ENCODE peak calls at places on chromosomes 13 and 19, in five cellular contexts. One of them, this sample, is unnamed.

GRCh38 chr19:44641866-44642265 is 1.8 kb upstream of the PVR start:
- DNase-seq in H54: no peak
- DNase-seq in M059J: no peak
- DNase-seq in fibroblast of the aortic adventitia: no peak
- DNase-seq in DMS79: no peak
- DNase-seq in this sample: no peak

GRCh38 chr13:30429721-30430694 is 7.7 kb downstream of the UBE2L5 start:
- DNase-seq in H54: peak
- DNase-seq in M059J: peak
- DNase-seq in fibroblast of the aortic adventitia: peak
- DNase-seq in DMS79: no peak
- DNase-seq in this sample: peak

GRCh38 chr19:5515737-5516136 is 52.0 kb downstream of the TINCR start:
- DNase-seq in H54: no peak
- DNase-seq in M059J: no peak
- DNase-seq in fibroblast of the aortic adventitia: no peak
- DNase-seq in DMS79: no peak
- DNase-seq in this sample: no peak

GRCh38 chr19:41431426-41432386 is 4.5 kb upstream of the B3GNT8 start:
- DNase-seq in H54: no peak
- DNase-seq in M059J: peak
- DNase-seq in fibroblast of the aortic adventitia: peak
- DNase-seq in DMS79: no peak
- DNase-seq in this sample: no peak

GRCh38 chr19:39167461-39168257 is 29.1 kb upstream of the NCCRP1 start:
- DNase-seq in H54: no peak
- DNase-seq in M059J: no peak
- DNase-seq in fibroblast of the aortic adventitia: no peak
- DNase-seq in DMS79: peak
- DNase-seq in this sample: no peak

GRCh38 chr19:35154535-35155406 is at the start of gene FXYD5:
- DNase-seq in H54: peak
- DNase-seq in M059J: peak
- DNase-seq in fibroblast of the aortic adventitia: peak
- DNase-seq in DMS79: no peak
- DNase-seq in this sample: peak

GRCh38 chr13:100734194-100734720 is 59.7 kb upstream of the TMTC4 start:
- DNase-seq in H54: no peak
- DNase-seq in M059J: no peak
- DNase-seq in fibroblast of the aortic adventitia: no peak
- DNase-seq in DMS79: no peak
- DNase-seq in this sample: no peak

GRCh38 chr13:41222259-41222852 is 28.0 kb upstream of the KBTBD7 start:
- DNase-seq in H54: no peak
- DNase-seq in M059J: peak
- DNase-seq in fibroblast of the aortic adventitia: peak
- DNase-seq in DMS79: no peak
- DNase-seq in this sample: peak

GRCh38 chr13:27578121-27579030 is 42.0 kb downstream of the LNX2 start:
- DNase-seq in H54: no peak
- DNase-seq in M059J: peak
- DNase-seq in fibroblast of the aortic adventitia: no peak
- DNase-seq in DMS79: no peak
- DNase-seq in this sample: peak

GRCh38 chr19:19451429-19452240 is 46.2 kb downstream of the GATAD2A start:
- DNase-seq in H54: no peak
- DNase-seq in M059J: no peak
- DNase-seq in fibroblast of the aortic adventitia: no peak
- DNase-seq in DMS79: peak
- DNase-seq in this sample: no peak

GRCh38 chr19:14496849-14497346 is 971 bp upstream of the GIPC1 start:
- DNase-seq in H54: no peak
- DNase-seq in M059J: no peak
- DNase-seq in fibroblast of the aortic adventitia: no peak
- DNase-seq in DMS79: no peak
- DNase-seq in this sample: peak

GRCh38 chr19:41928754-41929535 is 696 bp upstream of the ERFL start:
- DNase-seq in H54: no peak
- DNase-seq in M059J: no peak
- DNase-seq in fibroblast of the aortic adventitia: no peak
- DNase-seq in DMS79: no peak
- DNase-seq in this sample: no peak

GRCh38 chr13:80504453-80504852 is 163.5 kb upstream of the SPRY2 start:
- DNase-seq in H54: no peak
- DNase-seq in M059J: no peak
- DNase-seq in fibroblast of the aortic adventitia: no peak
- DNase-seq in DMS79: no peak
- DNase-seq in this sample: no peak

GRCh38 chr13:99830931-99831330 is 140.6 kb downstream of the ZIC5 start:
- DNase-seq in H54: no peak
- DNase-seq in M059J: no peak
- DNase-seq in fibroblast of the aortic adventitia: no peak
- DNase-seq in DMS79: no peak
- DNase-seq in this sample: no peak

GRCh38 chr13:23020246-23020843 is 160.4 kb upstream of the SGCG start:
- DNase-seq in H54: no peak
- DNase-seq in M059J: peak
- DNase-seq in fibroblast of the aortic adventitia: peak
- DNase-seq in DMS79: peak
- DNase-seq in this sample: peak

GRCh38 chr19:17671906-17672305 is 16.2 kb downstream of the UNC13A start:
- DNase-seq in H54: no peak
- DNase-seq in M059J: peak
- DNase-seq in fibroblast of the aortic adventitia: peak
- DNase-seq in DMS79: no peak
- DNase-seq in this sample: peak

GRCh38 chr13:99856021-99856420 is 115.5 kb downstream of the ZIC5 start:
- DNase-seq in H54: no peak
- DNase-seq in M059J: no peak
- DNase-seq in fibroblast of the aortic adventitia: no peak
- DNase-seq in DMS79: no peak
- DNase-seq in this sample: no peak

GRCh38 chr13:110005563-110005962 is 219.2 kb upstream of the IRS2 start:
- DNase-seq in H54: no peak
- DNase-seq in M059J: no peak
- DNase-seq in fibroblast of the aortic adventitia: no peak
- DNase-seq in DMS79: no peak
- DNase-seq in this sample: no peak

GRCh38 chr19:46303702-46304397 is 7.0 kb downstream of the HIF3A start:
- DNase-seq in H54: no peak
- DNase-seq in M059J: no peak
- DNase-seq in fibroblast of the aortic adventitia: no peak
- DNase-seq in DMS79: no peak
- DNase-seq in this sample: peak

GRCh38 chr13:40328091-40328490 is 338.4 kb downstream of the FOXO1 start:
- DNase-seq in H54: no peak
- DNase-seq in M059J: no peak
- DNase-seq in fibroblast of the aortic adventitia: no peak
- DNase-seq in DMS79: no peak
- DNase-seq in this sample: no peak

GRCh38 chr13:32811297-32811800 is 204.9 kb upstream of the KL start:
- DNase-seq in H54: no peak
- DNase-seq in M059J: peak
- DNase-seq in fibroblast of the aortic adventitia: no peak
- DNase-seq in DMS79: no peak
- DNase-seq in this sample: peak

GRCh38 chr13:103694033-103694432 is 627.8 kb upstream of the SLC10A2 start:
- DNase-seq in H54: no peak
- DNase-seq in M059J: no peak
- DNase-seq in fibroblast of the aortic adventitia: no peak
- DNase-seq in DMS79: no peak
- DNase-seq in this sample: no peak

GRCh38 chr19:33767898-33768413 is 28.7 kb upstream of the KCTD15 start:
- DNase-seq in H54: peak
- DNase-seq in M059J: no peak
- DNase-seq in fibroblast of the aortic adventitia: peak
- DNase-seq in DMS79: no peak
- DNase-seq in this sample: no peak

GRCh38 chr19:50461066-50461875 is 15.0 kb upstream of the EMC10 start:
- DNase-seq in H54: peak
- DNase-seq in M059J: peak
- DNase-seq in fibroblast of the aortic adventitia: peak
- DNase-seq in DMS79: peak
- DNase-seq in this sample: peak